ENCODE peak calls at places on chromosomes 16 and 17, in nine cellular contexts. C is HCT116; V is type B pancreatic cell; P is activated naive CD8-positive, alpha-beta T cell treated with anti-CD3 and anti-CD28 coated beads for 36 hours; J is RCC 7860; B is neural crest cell; H is transverse colon; X is body of pancreas; R is HEK293T. K is an unnamed sample.

GRCh38 chr17:69819316-69820087 is 255.5 kb upstream of the KCNJ16 start:
- DNase-seq in V (no peak), X (no peak), H (no peak), R (no peak), J (no peak), P (no peak), B (no peak), C (no peak), K (no peak)

GRCh38 chr17:79628861-79629547 is 18.2 kb upstream of the RBFOX3 start:
- DNase-seq in C (no peak), B (no peak), X (no peak), J (no peak), P (no peak), V (no peak), R (peak; percentile 4), H (no peak), K (peak; percentile 24)

GRCh38 chr17:63277629-63278028 is 168.5 kb downstream of the CYB561 start:
- DNase-seq in R (no peak), C (no peak), X (no peak), P (no peak), J (no peak), B (no peak), V (no peak), H (no peak), K (no peak)

GRCh38 chr16:19733551-19733950 is 15.5 kb downstream of the IQCK start:
- DNase-seq in H (no peak), C (no peak), P (no peak), V (no peak), B (no peak), J (no peak), X (no peak), R (no peak), K (no peak)

GRCh38 chr16:64137976-64138375 is 983.9 kb downstream of the CDH11 start:
- DNase-seq in B (no peak), R (no peak), C (no peak), V (no peak), X (no peak), J (no peak), H (no peak), P (no peak), K (no peak)

GRCh38 chr16:68496689-68497088 is 42.4 kb upstream of the ZFP90 start:
- DNase-seq in C (no peak), X (no peak), H (no peak), B (no peak), V (no peak), P (no peak), J (no peak), R (no peak), K (no peak)

GRCh38 chr16:56241596-56241995 is 50.3 kb downstream of the GNAO1 start:
- DNase-seq in H (no peak), B (no peak), X (no peak), V (no peak), P (no peak), J (no peak), C (no peak), R (no peak), K (no peak)

GRCh38 chr16:84677849-84678248 is 22.0 kb upstream of the USP10 start:
- DNase-seq in R (no peak), J (no peak), C (no peak), B (no peak), V (no peak), H (no peak), P (no peak), X (no peak), K (no peak)

GRCh38 chr17:67718325-67718941 is 697 bp downstream of the NOL11 start:
- DNase-seq in P (no peak), B (no peak), R (peak; percentile 58), H (peak; percentile 15), X (no peak), C (no peak), V (no peak), J (peak; percentile 46), K (no peak)

GRCh38 chr17:15957206-15957605 is 12.3 kb downstream of the ADORA2B start:
- DNase-seq in X (no peak), C (peak; percentile 86), J (peak; percentile 68), V (no peak), R (no peak), B (no peak), H (no peak), P (peak; percentile 40), K (no peak)

GRCh38 chr16:89268987-89269735 is 51.7 kb downstream of the ZNF778 start:
- DNase-seq in B (no peak), X (peak; percentile 40), H (no peak), C (no peak), V (no peak), J (no peak), P (no peak), R (no peak), K (no peak)

GRCh38 chr17:64002658-64003525 is 4.7 kb downstream of the PRR29 start:
- DNase-seq in H (no peak), C (no peak), X (no peak), B (no peak), J (no peak), R (no peak), V (no peak), P (no peak), K (no peak)

GRCh38 chr17:65371702-65372101 is 189.7 kb downstream of the AXIN2 start:
- DNase-seq in B (no peak), V (peak; percentile 52), R (no peak), J (no peak), P (no peak), C (no peak), H (peak; percentile 32), X (peak; percentile 46), K (peak; percentile 56)

K was measured in left lobe of liver.